ENCODE peak calls at places on chromosomes 5 and 9, in six cellular contexts. I, Y, Q, C, D and W are unnamed samples.

GRCh38 chr9:87282477-87282991 is 215.1 kb upstream of the DAPK1 start:
- DNase-seq in Y (no peak), Q (no peak), I (no peak), C (no peak), D (no peak), W (no peak)

GRCh38 chr5:9924614-9925013 is 294.5 kb upstream of the TAS2R1 start:
- DNase-seq in D (no peak), Q (no peak), Y (no peak), C (peak), I (no peak), W (no peak)

GRCh38 chr9:118395415-118395814 is 691.2 kb downstream of the TLR4 start:
- DNase-seq in Y (no peak), I (no peak), Q (no peak), C (no peak), D (no peak), W (no peak)

GRCh38 chr9:12702160-12702758 is 9.1 kb downstream of the TYRP1 start:
- DNase-seq in C (no peak), Q (peak), D (peak), Y (no peak), I (no peak), W (no peak)

GRCh38 chr9:123329329-123329955 is 26.6 kb upstream of the CRB2 start:
- DNase-seq in C (no peak), I (no peak), Q (no peak), D (peak), Y (peak), W (no peak)

GRCh38 chr5:15995206-15996052 is 184.2 kb downstream of the MARCHF11 start:
- DNase-seq in I (no peak), C (no peak), Q (no peak), Y (no peak), D (no peak), W (no peak)

GRCh38 chr5:117893211-117893610 is 1095.1 kb downstream of the DTWD2 start:
- DNase-seq in C (no peak), D (no peak), Q (no peak), Y (no peak), I (no peak), W (no peak)

GRCh38 chr5:128019391-128019790 is 64.2 kb upstream of the SLC12A2 start:
- DNase-seq in D (no peak), C (no peak), Q (no peak), Y (no peak), I (no peak), W (no peak)

GRCh38 chr5:10760033-10760975 is 730 bp downstream of the DAP start:
- DNase-seq in C (no peak), Y (peak), D (peak), I (no peak), Q (no peak), W (no peak)

GRCh38 chr5:11797132-11797531 is 107.1 kb downstream of the CTNND2 start:
- DNase-seq in Y (no peak), C (no peak), I (no peak), Q (no peak), D (no peak), W (no peak)

GRCh38 chr5:138573949-138574670 is 1.1 kb downstream of the HSPA9 start:
- DNase-seq in D (no peak), Q (no peak), C (no peak), I (no peak), Y (no peak), W (no peak)
- TF ChIP-seq CTCF in D (no peak), Q (no peak), C (no peak), I (no peak), Y (no peak), W (no peak)

DNA sequence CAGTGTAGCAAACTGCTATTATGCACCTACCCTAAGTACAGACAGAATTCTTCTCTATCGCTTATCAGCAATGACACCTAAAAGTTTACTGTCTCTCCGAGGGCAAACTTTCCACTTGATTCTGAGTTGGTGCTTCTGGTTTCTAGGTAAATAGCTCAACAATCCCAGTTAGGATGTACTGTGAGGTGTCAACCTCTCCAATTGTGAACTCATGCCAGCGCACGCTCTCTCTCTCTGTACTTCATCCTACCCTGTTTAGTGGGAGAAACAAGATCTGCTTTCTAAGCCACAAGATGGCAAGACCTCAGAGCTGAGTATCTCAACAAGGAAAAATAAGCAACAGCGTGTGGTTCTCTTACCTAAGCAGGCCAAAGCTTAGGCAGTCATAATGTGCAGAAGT is 335.3 kb downstream of the SLIT3 start:
- DNase-seq in D (no peak), I (no peak), Q (no peak), Y (no peak), C (no peak), W (no peak)
- TF ChIP-seq CTCF in D (no peak), I (no peak), Q (no peak), Y (no peak), C (no peak), W (no peak)

GRCh38 chr5:176410486-176411180 is 5.7 kb downstream of the CLTB start:
- DNase-seq in I (no peak), Q (no peak), C (no peak), D (no peak), Y (peak), W (no peak)
- TF ChIP-seq CTCF in I (no peak), Q (peak), C (no peak), D (no peak), Y (no peak), W (no peak)

GRCh38 chr9:136910901-136911245 is 24.6 kb downstream of the TRAF2 start:
- DNase-seq in I (no peak), D (no peak), Q (no peak), C (no peak), Y (no peak), W (no peak)
- TF ChIP-seq CTCF in I (no peak), D (no peak), Q (no peak), C (no peak), Y (no peak), W (no peak)